ENCODE peak calls at places on chromosomes 1 and 21, in six cellular contexts. One of them, this sample, is unnamed.

GRCh38 chr1:22569269-22569668 is 6.0 kb downstream of the EPHA8 start:
- DNase-seq in AG04450: no peak
- DNase-seq in transverse colon: no peak
- DNase-seq in AG09309: no peak
- DNase-seq in HCT116: no peak
- DNase-seq in prostate gland: no peak
- DNase-seq in this sample: no peak

GRCh38 chr1:51574796-51575195 is 42.1 kb upstream of the OSBPL9 start:
- DNase-seq in transverse colon: no peak
- DNase-seq in prostate gland: no peak
- DNase-seq in AG04450: no peak
- DNase-seq in HCT116: no peak
- DNase-seq in AG09309: no peak
- DNase-seq in this sample: no peak

GRCh38 chr1:178614286-178614685 is 101.4 kb downstream of the TEX35 start:
- DNase-seq in prostate gland: no peak
- DNase-seq in AG09309: no peak
- DNase-seq in HCT116: no peak
- DNase-seq in transverse colon: no peak
- DNase-seq in AG04450: no peak
- DNase-seq in this sample: no peak

GRCh38 chr1:168734271-168734670 is 5.3 kb upstream of the DPT start:
- DNase-seq in transverse colon: no peak
- DNase-seq in AG09309: no peak
- DNase-seq in AG04450: no peak
- DNase-seq in HCT116: no peak
- DNase-seq in prostate gland: peak; percentile 12
- DNase-seq in this sample: no peak

GRCh38 chr21:18058731-18059398 is 185.8 kb upstream of the CHODL start:
- DNase-seq in AG04450: no peak
- DNase-seq in AG09309: no peak
- DNase-seq in transverse colon: no peak
- DNase-seq in prostate gland: no peak
- DNase-seq in HCT116: no peak
- DNase-seq in this sample: no peak

GRCh38 chr1:24560361-24560760 is 4.5 kb downstream of the NCMAP start:
- DNase-seq in AG09309: no peak
- DNase-seq in transverse colon: no peak
- DNase-seq in prostate gland: no peak
- DNase-seq in HCT116: no peak
- DNase-seq in AG04450: no peak
- DNase-seq in this sample: no peak

GRCh38 chr1:112369389-112370285 is 26.4 kb upstream of the CTTNBP2NL start:
- DNase-seq in prostate gland: peak; percentile 84
- DNase-seq in HCT116: peak; percentile 76
- DNase-seq in transverse colon: peak; percentile 91
- DNase-seq in AG09309: peak; percentile 32
- DNase-seq in AG04450: peak; percentile 44
- DNase-seq in this sample: no peak

GRCh38 chr21:31273278-31273677 is 70.8 kb downstream of the TIAM1 start:
- DNase-seq in transverse colon: no peak
- DNase-seq in prostate gland: no peak
- DNase-seq in AG09309: no peak
- DNase-seq in AG04450: no peak
- DNase-seq in HCT116: no peak
- DNase-seq in this sample: no peak

GRCh38 chr1:179771509-179771908 is 28.4 kb downstream of the FAM163A start:
- DNase-seq in AG09309: no peak
- DNase-seq in HCT116: no peak
- DNase-seq in AG04450: no peak
- DNase-seq in prostate gland: no peak
- DNase-seq in transverse colon: no peak
- DNase-seq in this sample: no peak

GRCh38 chr1:88145752-88146151 is 538.3 kb upstream of the PKN2 start:
- DNase-seq in HCT116: no peak
- DNase-seq in AG09309: no peak
- DNase-seq in prostate gland: no peak
- DNase-seq in AG04450: no peak
- DNase-seq in transverse colon: no peak
- DNase-seq in this sample: no peak

GRCh38 chr1:3674100-3675094 is 22.1 kb downstream of the TP73 start:
- DNase-seq in AG04450: no peak
- DNase-seq in transverse colon: no peak
- DNase-seq in HCT116: no peak
- DNase-seq in prostate gland: no peak
- DNase-seq in AG09309: no peak
- DNase-seq in this sample: no peak

GRCh38 chr1:205568469-205569361 is 63.1 kb downstream of the ELK4 start:
- DNase-seq in AG09309: no peak
- DNase-seq in AG04450: no peak
- DNase-seq in prostate gland: no peak
- DNase-seq in transverse colon: peak; percentile 21
- DNase-seq in HCT116: no peak
- DNase-seq in this sample: no peak

GRCh38 chr1:52502789-52503188 is 50.1 kb downstream of the TUT4 start:
- DNase-seq in AG04450: no peak
- DNase-seq in prostate gland: no peak
- DNase-seq in transverse colon: no peak
- DNase-seq in AG09309: no peak
- DNase-seq in HCT116: no peak
- DNase-seq in this sample: no peak

GRCh38 chr21:35469446-35469845 is 420.3 kb upstream of the RUNX1 start:
- DNase-seq in HCT116: no peak
- DNase-seq in AG04450: no peak
- DNase-seq in prostate gland: no peak
- DNase-seq in AG09309: peak; percentile 35
- DNase-seq in transverse colon: no peak
- DNase-seq in this sample: peak; percentile 37

GRCh38 chr1:39995973-39996393 is 41.0 kb downstream of the MFSD2A start:
- DNase-seq in HCT116: no peak
- DNase-seq in AG09309: no peak
- DNase-seq in prostate gland: no peak
- DNase-seq in AG04450: no peak
- DNase-seq in transverse colon: peak; percentile 13
- DNase-seq in this sample: no peak

GRCh38 chr1:9685833-9686232 is 34.3 kb downstream of the PIK3CD start:
- DNase-seq in AG09309: no peak
- DNase-seq in HCT116: no peak
- DNase-seq in AG04450: no peak
- DNase-seq in prostate gland: no peak
- DNase-seq in transverse colon: no peak
- DNase-seq in this sample: no peak

GRCh38 chr1:156836041-156836654 is 19.5 kb upstream of the SH2D2A start:
- DNase-seq in AG09309: no peak
- DNase-seq in HCT116: no peak
- DNase-seq in AG04450: no peak
- DNase-seq in transverse colon: no peak
- DNase-seq in prostate gland: no peak
- DNase-seq in this sample: no peak

GRCh38 chr21:45830720-45831366 is 150.7 kb upstream of the COL6A1 start:
- DNase-seq in AG09309: no peak
- DNase-seq in transverse colon: no peak
- DNase-seq in AG04450: no peak
- DNase-seq in HCT116: no peak
- DNase-seq in prostate gland: no peak
- DNase-seq in this sample: no peak

GRCh38 chr1:15215116-15215515 is 31.9 kb upstream of the FHAD1 start:
- DNase-seq in AG04450: no peak
- DNase-seq in HCT116: no peak
- DNase-seq in transverse colon: peak; percentile 79
- DNase-seq in prostate gland: no peak
- DNase-seq in AG09309: no peak
- DNase-seq in this sample: no peak

GRCh38 chr1:12525311-12526181 is 92.5 kb downstream of the DHRS3 start:
- DNase-seq in prostate gland: no peak
- DNase-seq in AG09309: no peak
- DNase-seq in HCT116: no peak
- DNase-seq in transverse colon: peak; percentile 72
- DNase-seq in AG04450: no peak
- DNase-seq in this sample: no peak

GRCh38 chr1:112429749-112430148 is 33.7 kb downstream of the CTTNBP2NL start:
- DNase-seq in AG04450: no peak
- DNase-seq in AG09309: no peak
- DNase-seq in HCT116: no peak
- DNase-seq in prostate gland: no peak
- DNase-seq in transverse colon: no peak
- DNase-seq in this sample: no peak

GRCh38 chr1:235470741-235471439 is 33.4 kb downstream of the B3GALNT2 start:
- DNase-seq in prostate gland: no peak
- DNase-seq in transverse colon: no peak
- DNase-seq in AG04450: no peak
- DNase-seq in AG09309: no peak
- DNase-seq in HCT116: no peak
- DNase-seq in this sample: no peak
- TF ChIP-seq CTCF in prostate gland: no peak
- TF ChIP-seq CTCF in transverse colon: no peak
- TF ChIP-seq CTCF in AG04450: no peak
- TF ChIP-seq CTCF in AG09309: no peak
- TF ChIP-seq CTCF in HCT116: no peak
- TF ChIP-seq CTCF in this sample: no peak

GRCh38 chr1:115771847-115772457 is 3.4 kb upstream of the CASQ2 start:
- DNase-seq in AG09309: peak; percentile 61
- DNase-seq in AG04450: peak; percentile 54
- DNase-seq in HCT116: peak; percentile 82
- DNase-seq in transverse colon: peak; percentile 39
- DNase-seq in prostate gland: peak; percentile 81
- DNase-seq in this sample: peak; percentile 46
- H3K4me3 ChIP-seq in AG09309: no peak overlapping the region
- H3K4me3 ChIP-seq in AG04450: no peak overlapping the region
- H3K4me3 ChIP-seq in HCT116: peak overlapping the region; percentile 12
- H3K4me3 ChIP-seq in transverse colon: no peak overlapping the region
- H3K4me3 ChIP-seq in prostate gland: no peak overlapping the region
- H3K4me3 ChIP-seq in this sample: peak overlapping the region; percentile 18

DNA sequence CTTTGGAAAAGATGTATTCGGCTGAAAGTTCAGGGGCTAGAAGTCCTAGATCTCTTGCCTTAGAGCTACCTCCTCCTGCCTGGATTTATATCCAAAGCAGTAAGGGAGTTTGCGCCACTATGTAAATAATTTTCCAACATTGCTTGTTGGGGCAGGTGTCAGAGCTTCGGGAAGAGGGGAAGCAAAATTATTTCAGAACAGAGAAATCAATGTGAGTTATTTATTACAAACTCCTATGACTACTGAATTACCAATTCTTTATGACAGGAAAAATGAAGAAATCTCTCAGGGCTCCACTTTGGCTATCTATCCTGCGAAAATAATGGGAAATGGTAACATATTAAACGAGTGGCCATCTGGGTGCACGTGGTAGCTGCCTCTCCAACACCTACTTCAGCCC is at the start of gene CRP:
- DNase-seq in AG04450: no peak
- DNase-seq in HCT116: no peak
- DNase-seq in transverse colon: no peak
- DNase-seq in prostate gland: no peak
- DNase-seq in AG09309: no peak
- DNase-seq in this sample: no peak
- TF ChIP-seq CTCF in AG04450: no peak
- TF ChIP-seq CTCF in HCT116: no peak
- TF ChIP-seq CTCF in transverse colon: no peak
- TF ChIP-seq CTCF in prostate gland: no peak
- TF ChIP-seq CTCF in AG09309: no peak
- TF ChIP-seq CTCF in this sample: no peak

DNA sequence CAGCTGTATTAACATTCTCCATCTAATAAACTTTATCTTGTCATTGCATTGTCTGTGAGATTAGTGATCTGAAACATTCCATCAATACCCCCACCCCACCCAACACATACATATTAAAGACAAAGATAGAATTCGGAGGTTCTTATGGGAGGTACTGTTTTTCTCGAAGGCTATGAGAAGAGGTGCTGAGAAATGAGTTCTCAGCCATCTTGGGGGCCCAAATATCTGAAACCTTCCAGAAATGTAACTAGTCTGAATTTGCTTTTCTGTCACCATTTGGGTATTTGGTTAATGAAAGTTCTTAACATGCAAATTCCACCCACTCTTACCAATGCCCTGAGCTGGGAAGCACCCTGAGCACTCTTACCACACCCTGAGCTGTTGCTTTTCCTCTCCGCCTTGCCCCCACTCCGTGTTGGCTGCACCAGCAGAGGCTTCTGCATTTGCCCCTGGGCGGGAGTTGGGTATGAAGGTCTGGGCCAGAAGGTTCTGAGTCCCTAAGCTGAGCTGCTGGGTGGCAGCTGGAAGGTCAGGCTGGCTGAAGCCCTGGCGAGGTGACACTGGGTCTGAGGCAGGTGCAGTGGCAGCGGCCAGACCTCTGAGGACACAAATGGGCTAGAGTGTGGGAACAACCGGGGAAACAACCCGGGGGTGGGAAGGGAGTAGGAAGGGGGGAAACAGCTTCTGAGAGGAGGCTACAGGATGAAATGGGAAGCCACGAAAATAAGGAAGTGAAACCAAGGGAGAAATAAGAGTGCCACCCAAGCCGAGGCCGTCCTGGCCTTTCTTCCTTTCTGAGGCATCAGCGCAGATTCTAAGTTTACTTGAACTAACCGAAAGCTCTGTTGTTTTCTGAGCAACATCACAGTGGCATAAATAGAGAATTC is 26.4 kb upstream of the IER5 start:
- DNase-seq in prostate gland: no peak
- DNase-seq in AG04450: no peak
- DNase-seq in HCT116: no peak
- DNase-seq in AG09309: no peak
- DNase-seq in transverse colon: peak; percentile 25
- DNase-seq in this sample: no peak
- H3K4me3 ChIP-seq in prostate gland: no peak overlapping the region
- H3K4me3 ChIP-seq in AG04450: no peak overlapping the region
- H3K4me3 ChIP-seq in HCT116: no peak overlapping the region
- H3K4me3 ChIP-seq in AG09309: no peak overlapping the region
- H3K4me3 ChIP-seq in transverse colon: no peak overlapping the region
- H3K4me3 ChIP-seq in this sample: no peak overlapping the region

DNA sequence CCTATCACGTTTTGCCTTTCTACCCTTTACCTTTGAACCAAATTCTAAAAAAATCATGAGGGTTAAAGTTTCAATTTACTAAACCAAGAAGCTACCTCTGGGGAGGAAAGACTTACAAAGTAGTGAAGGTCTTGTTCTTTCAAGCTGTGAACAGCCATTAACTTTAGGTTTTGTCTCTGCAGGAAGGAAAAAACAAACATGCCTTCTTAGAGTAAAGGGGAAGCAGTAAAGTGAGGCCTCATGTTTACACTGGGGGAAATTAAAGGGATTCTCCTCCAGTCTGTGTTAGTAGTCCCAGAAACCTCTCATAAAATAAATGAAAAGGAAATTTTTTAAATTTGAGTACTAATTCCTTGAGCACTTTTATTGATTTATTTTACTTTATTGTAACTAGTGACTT is 780.2 kb upstream of the ADGRL2 start:
- DNase-seq in HCT116: no peak
- DNase-seq in prostate gland: no peak
- DNase-seq in transverse colon: no peak
- DNase-seq in AG09309: no peak
- DNase-seq in AG04450: no peak
- DNase-seq in this sample: no peak
- TF ChIP-seq CTCF in HCT116: no peak
- TF ChIP-seq CTCF in prostate gland: no peak
- TF ChIP-seq CTCF in transverse colon: no peak
- TF ChIP-seq CTCF in AG09309: no peak
- TF ChIP-seq CTCF in AG04450: no peak
- TF ChIP-seq CTCF in this sample: no peak

GRCh38 chr1:196609114-196609737 is 986 bp upstream of the KCNT2 start:
- DNase-seq in prostate gland: no peak
- DNase-seq in transverse colon: no peak
- DNase-seq in AG09309: no peak
- DNase-seq in HCT116: no peak
- DNase-seq in AG04450: no peak
- DNase-seq in this sample: no peak
- H3K4me3 ChIP-seq in prostate gland: peak overlapping the region; percentile 35
- H3K4me3 ChIP-seq in transverse colon: peak overlapping the region; percentile 42
- H3K4me3 ChIP-seq in AG09309: peak overlapping the region; percentile 71
- H3K4me3 ChIP-seq in HCT116: no peak overlapping the region
- H3K4me3 ChIP-seq in AG04450: peak overlapping the region; percentile 76
- H3K4me3 ChIP-seq in this sample: peak overlapping the region; percentile 61

This sample was measured in AG04449.